ENCODE peak calls at places on chromosomes 2 and 18, in five cellular contexts. Y is GM23248, H is PC-3, J is PC-9, R is neural progenitor cell. D is an unnamed sample.

GRCh38 chr2:238587776-238588660 is 161.3 kb downstream of the ASB1 start:
- DNase-seq in Y (no peak), H (no peak), J (no peak), R (no peak), D (no peak)

GRCh38 chr18:36828157-36828629 is 609 bp downstream of the TPGS2 start:
- DNase-seq in Y (peak; percentile 78), H (peak; percentile 6), J (peak; percentile 21), R (peak; percentile 73), D (peak; percentile 70)

GRCh38 chr2:66240284-66240683 is 194.6 kb upstream of the MEIS1 start:
- DNase-seq in Y (peak; percentile 1), H (no peak), J (no peak), R (no peak), D (no peak)

GRCh38 chr2:144515694-144516416 is 4.1 kb downstream of the ZEB2 start:
- DNase-seq in Y (peak; percentile 76), H (no peak), J (no peak), R (peak; percentile 66), D (peak; percentile 75)

GRCh38 chr2:61091485-61091884 is 25.8 kb downstream of the SANBR start:
- DNase-seq in Y (no peak), H (no peak), J (no peak), R (no peak), D (no peak)

GRCh38 chr2:95277246-95277906 is 3.1 kb downstream of the PROM2 start:
- DNase-seq in Y (peak; percentile 32), H (peak; percentile 82), J (peak; percentile 80), R (no peak), D (peak; percentile 65)

GRCh38 chr18:71939483-71939882 is 604.7 kb downstream of the CBLN2 start:
- DNase-seq in Y (no peak), H (no peak), J (no peak), R (no peak), D (no peak)

GRCh38 chr2:23803965-23804542 is 122.9 kb downstream of the ATAD2B start:
- DNase-seq in Y (peak; percentile 40), H (peak; percentile 65), J (peak; percentile 8), R (peak; percentile 37), D (peak; percentile 68)

GRCh38 chr18:3418083-3418482 is 31.9 kb upstream of the TGIF1 start:
- DNase-seq in Y (no peak), H (no peak), J (no peak), R (no peak), D (no peak)

GRCh38 chr18:22705328-22705727 is 227.8 kb upstream of the RBBP8 start:
- DNase-seq in Y (peak; percentile 84), H (peak; percentile 71), J (no peak), R (no peak), D (no peak)

GRCh38 chr2:72026819-72027425 is 120.7 kb downstream of the CYP26B1 start:
- DNase-seq in Y (no peak), H (no peak), J (no peak), R (no peak), D (no peak)

GRCh38 chr18:48942086-48942485 is 8.7 kb downstream of the SMAD7 start:
- DNase-seq in Y (peak; percentile 38), H (no peak), J (no peak), R (no peak), D (no peak)
- H3F3A ChIP-seq in Y (peaks cover 84% of the 10 kb centered on the region), H (no peaks in the 10 kb centered on the region), J (peaks cover 40% of the 10 kb centered on the region), R (peaks cover 4% of the 10 kb centered on the region), D (peaks cover 24% of the 10 kb centered on the region)

GRCh38 chr2:182833084-182833483 is 33.4 kb downstream of the FRZB start:
- DNase-seq in Y (no peak), H (no peak), J (no peak), R (no peak), D (no peak)
- H3K4me2 ChIP-seq in Y (no peak overlapping the region), H (no peak overlapping the region), J (no peak overlapping the region), R (no peak overlapping the region), D (no peak overlapping the region)

GRCh38 chr2:187552381-187552780 is 1.9 kb downstream of the TFPI start:
- DNase-seq in Y (no peak), H (no peak), J (no peak), R (no peak), D (no peak)
- H3K4me3 ChIP-seq in Y (peak overlapping the region; percentile 83), H (peak overlapping the region; percentile 65), J (no peak overlapping the region), R (no peak overlapping the region), D (no peak overlapping the region)

DNA sequence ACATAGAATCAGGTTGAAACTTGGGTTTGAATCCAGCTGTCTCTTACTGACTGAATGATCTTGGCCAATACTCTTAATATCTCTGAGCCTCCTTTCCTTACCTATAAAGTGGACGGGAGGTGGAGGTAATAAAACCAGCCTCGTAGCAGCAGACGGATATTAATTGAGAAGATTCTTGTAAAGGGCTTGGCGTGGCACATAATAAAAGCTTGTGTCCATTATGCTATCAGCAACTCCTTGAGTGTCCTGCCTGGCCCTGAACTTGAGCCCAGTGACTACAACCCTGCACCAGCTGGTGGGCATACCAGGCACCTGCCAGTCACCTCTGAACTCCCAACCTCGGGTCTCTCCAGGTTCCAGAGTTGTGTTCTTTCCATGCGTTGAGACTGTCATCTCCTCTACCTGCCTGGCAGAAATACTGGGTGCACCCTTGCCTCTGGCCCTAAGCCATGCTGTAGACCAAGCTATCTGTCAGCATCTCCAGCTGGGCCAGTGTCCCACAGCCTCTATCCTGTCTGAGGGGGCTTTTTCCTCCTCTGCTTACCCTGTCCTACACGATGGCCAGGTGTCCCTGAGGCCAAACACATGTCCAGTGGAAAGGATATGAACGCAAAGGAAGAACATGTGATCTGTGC is 9.7 kb downstream of the CAPN13 start:
- DNase-seq in Y (no peak), H (no peak), J (no peak), R (no peak), D (no peak)
- H3F3A ChIP-seq in Y (no peaks in the 10 kb centered on the region), H (no peaks in the 10 kb centered on the region), J (no peaks in the 10 kb centered on the region), R (no peaks in the 10 kb centered on the region), D (no peaks in the 10 kb centered on the region)

GRCh38 chr2:69592511-69592910 is 51.0 kb downstream of the AAK1 start:
- DNase-seq in Y (no peak), H (no peak), J (no peak), R (no peak), D (no peak)

GRCh38 chr2:69585855-69586560 is 57.5 kb downstream of the AAK1 start:
- DNase-seq in Y (no peak), H (no peak), J (no peak), R (peak; percentile 23), D (no peak)

GRCh38 chr2:69588403-69588802 is 55.1 kb downstream of the AAK1 start:
- DNase-seq in Y (no peak), H (no peak), J (no peak), R (no peak), D (no peak)

GRCh38 chr2:69588945-69589344 is 54.6 kb downstream of the AAK1 start:
- DNase-seq in Y (no peak), H (no peak), J (no peak), R (no peak), D (no peak)

GRCh38 chr2:69589973-69590652 is 53.4 kb downstream of the AAK1 start:
- DNase-seq in Y (peak; percentile 63), H (no peak), J (no peak), R (peak; percentile 44), D (no peak)
- H3K4me2 ChIP-seq in Y (peak overlapping the region; percentile 28), H (no peak overlapping the region), J (no peak overlapping the region), R (no peak overlapping the region), D (no peak overlapping the region)

GRCh38 chr2:48344441-48344756 is 185.6 kb upstream of the STON1 start:
- DNase-seq in Y (no peak), H (no peak), J (no peak), R (no peak), D (no peak)
- H3K4me3 ChIP-seq in Y (peak overlapping the region; percentile 65), H (peak overlapping the region; percentile 55), J (peak overlapping the region; percentile 16), R (no peak overlapping the region), D (no peak overlapping the region)

D was measured in GM23338.